ENCODE peak calls at places on chromosomes 12 and 14, in seven cellular contexts. C, W, K, Y, H, A and M are unnamed samples.

GRCh38 chr12:69689638-69690037 is 9.5 kb downstream of the BEST3 start:
- DNase-seq in C (no peak), W (no peak), K (no peak), Y (no peak), H (no peak), A (no peak), M (no peak)

GRCh38 chr14:32397871-32398640 is 69.0 kb downstream of the AKAP6 start:
- DNase-seq in C (no peak), W (peak), K (peak), Y (no peak), H (peak), A (peak), M (no peak)

GRCh38 chr14:53663709-53664108 is 292.9 kb downstream of the BMP4 start:
- DNase-seq in C (no peak), W (peak), K (no peak), Y (peak), H (no peak), A (peak), M (no peak)

GRCh38 chr12:65323025-65323424 is 44.5 kb downstream of the MSRB3 start:
- DNase-seq in C (no peak), W (no peak), K (no peak), Y (no peak), H (no peak), A (no peak), M (no peak)

GRCh38 chr14:61337893-61338292 is 16.5 kb downstream of the PRKCH start:
- DNase-seq in C (no peak), W (no peak), K (no peak), Y (no peak), H (no peak), A (no peak), M (no peak)

GRCh38 chr12:43836455-43836989 is 641 bp downstream of the TMEM117 start:
- DNase-seq in C (no peak), W (peak), K (no peak), Y (no peak), H (no peak), A (peak), M (no peak)

GRCh38 chr12:86914716-86915115 is 658.5 kb upstream of the MGAT4C start:
- DNase-seq in C (no peak), W (peak), K (no peak), Y (no peak), H (peak), A (peak), M (peak)

GRCh38 chr14:65071544-65071943 is 30.8 kb downstream of the MAX start:
- DNase-seq in C (no peak), W (no peak), K (no peak), Y (no peak), H (no peak), A (no peak), M (no peak)

GRCh38 chr14:24196071-24197061 is 1.1 kb upstream of the TM9SF1 start:
- DNase-seq in C (no peak), W (peak), K (no peak), Y (no peak), H (peak), A (peak), M (no peak)

GRCh38 chr12:119114294-119114693 is 64.4 kb upstream of the HSPB8 start:
- DNase-seq in C (no peak), W (no peak), K (no peak), Y (no peak), H (no peak), A (no peak), M (no peak)

GRCh38 chr12:99224237-99224636 is 423.3 kb upstream of the GARIN6 start:
- DNase-seq in C (no peak), W (no peak), K (no peak), Y (no peak), H (no peak), A (no peak), M (no peak)

GRCh38 chr14:58637040-58637390 is 747 bp upstream of the DACT1 start:
- DNase-seq in C (no peak), W (peak), K (peak), Y (peak), H (peak), A (peak), M (peak)

GRCh38 chr12:56487448-56488040 is 417 bp downstream of the GLS2 start:
- DNase-seq in C (peak), W (no peak), K (no peak), Y (peak), H (peak), A (no peak), M (no peak)

GRCh38 chr12:6267007-6267721 is 43.3 kb upstream of the PLEKHG6 start:
- DNase-seq in C (peak), W (peak), K (no peak), Y (peak), H (peak), A (peak), M (no peak)

GRCh38 chr12:122366685-122367475 is 55.6 kb downstream of the CLIP1 start:
- DNase-seq in C (no peak), W (peak), K (peak), Y (peak), H (peak), A (peak), M (peak)
- H3K27ac ChIP-seq in C (peak), W (peak), K (peak), Y (peak), H (peak), A (peak), M (peak)

DNA sequence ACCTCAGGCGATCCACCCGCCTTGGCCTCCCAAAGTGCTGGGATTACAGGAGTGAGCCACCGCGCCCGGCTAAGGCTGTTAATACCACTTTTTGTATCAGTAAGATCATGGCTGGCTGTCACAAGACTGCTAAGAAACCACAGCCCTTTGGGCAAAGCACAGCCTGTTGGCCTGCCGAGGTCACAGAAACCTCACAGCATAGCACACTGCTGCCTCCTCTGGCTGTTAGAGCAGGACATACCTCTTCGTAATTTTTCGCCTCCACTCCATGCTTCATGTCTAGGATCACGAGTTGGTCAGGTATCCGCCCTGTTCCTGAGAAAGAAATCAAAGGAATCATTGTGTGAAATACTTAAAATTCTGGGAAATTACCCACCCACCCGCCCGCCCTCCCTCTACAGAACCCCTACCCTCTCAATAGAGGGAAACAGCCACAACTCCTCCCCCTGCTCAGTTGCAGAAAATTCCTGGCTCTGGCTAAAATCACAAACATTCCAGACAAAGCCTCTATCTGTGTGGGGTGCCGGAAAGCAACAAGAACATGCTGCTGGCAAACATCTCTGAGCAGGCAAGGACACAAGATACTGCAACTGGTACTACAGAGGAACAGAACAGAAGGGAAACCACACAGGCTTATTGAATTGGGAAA is 20.7 kb upstream of the NEK9 start:
- DNase-seq in C (peak), W (peak), K (peak), Y (peak), H (peak), A (peak), M (no peak)
- H3K27ac ChIP-seq in C (peak), W (peak), K (peak), Y (peak), H (peak), A (peak), M (peak)

DNA sequence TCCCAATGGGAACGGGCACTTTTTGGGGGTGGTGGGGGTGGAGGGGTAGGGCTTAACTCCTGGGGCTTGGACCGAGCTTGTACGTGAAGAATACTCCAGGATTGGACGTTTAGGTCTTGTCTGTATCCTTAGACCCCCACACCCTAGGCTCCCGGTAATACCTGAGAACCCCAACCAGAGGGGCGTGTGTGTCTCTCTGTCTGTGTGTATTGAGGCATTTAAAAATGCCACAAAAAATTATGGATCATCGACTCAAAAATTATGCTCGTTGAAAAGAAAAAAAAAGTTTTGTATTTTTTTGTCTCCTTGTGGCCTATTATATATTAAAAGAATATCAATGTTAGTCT is 456 bp downstream of the PPFIBP1 start:
- DNase-seq in C (no peak), W (no peak), K (no peak), Y (no peak), H (no peak), A (no peak), M (no peak)
- H3K27ac ChIP-seq in C (peak), W (peak), K (peak), Y (peak), H (peak), A (peak), M (peak)

GRCh38 chr12:111122458-111122878 is 202.1 kb upstream of the MYL2 start:
- DNase-seq in C (no peak), W (no peak), K (no peak), Y (no peak), H (no peak), A (no peak), M (no peak)
- H3K27ac ChIP-seq in C (no peak), W (no peak), K (no peak), Y (no peak), H (no peak), A (no peak), M (no peak)

GRCh38 chr14:89618821-89619551 is 202.0 kb upstream of the FOXN3 start:
- DNase-seq in C (peak), W (peak), K (peak), Y (peak), H (peak), A (peak), M (no peak)

GRCh38 chr14:89618309-89618708 is 201.3 kb upstream of the FOXN3 start:
- DNase-seq in C (no peak), W (peak), K (no peak), Y (no peak), H (no peak), A (no peak), M (no peak)

GRCh38 chr14:89616425-89617141 is 199.6 kb upstream of the FOXN3 start:
- DNase-seq in C (no peak), W (peak), K (no peak), Y (no peak), H (no peak), A (peak), M (no peak)

GRCh38 chr14:89617142-89617460 is 200.1 kb upstream of the FOXN3 start:
- DNase-seq in C (no peak), W (no peak), K (no peak), Y (no peak), H (no peak), A (no peak), M (no peak)

DNA sequence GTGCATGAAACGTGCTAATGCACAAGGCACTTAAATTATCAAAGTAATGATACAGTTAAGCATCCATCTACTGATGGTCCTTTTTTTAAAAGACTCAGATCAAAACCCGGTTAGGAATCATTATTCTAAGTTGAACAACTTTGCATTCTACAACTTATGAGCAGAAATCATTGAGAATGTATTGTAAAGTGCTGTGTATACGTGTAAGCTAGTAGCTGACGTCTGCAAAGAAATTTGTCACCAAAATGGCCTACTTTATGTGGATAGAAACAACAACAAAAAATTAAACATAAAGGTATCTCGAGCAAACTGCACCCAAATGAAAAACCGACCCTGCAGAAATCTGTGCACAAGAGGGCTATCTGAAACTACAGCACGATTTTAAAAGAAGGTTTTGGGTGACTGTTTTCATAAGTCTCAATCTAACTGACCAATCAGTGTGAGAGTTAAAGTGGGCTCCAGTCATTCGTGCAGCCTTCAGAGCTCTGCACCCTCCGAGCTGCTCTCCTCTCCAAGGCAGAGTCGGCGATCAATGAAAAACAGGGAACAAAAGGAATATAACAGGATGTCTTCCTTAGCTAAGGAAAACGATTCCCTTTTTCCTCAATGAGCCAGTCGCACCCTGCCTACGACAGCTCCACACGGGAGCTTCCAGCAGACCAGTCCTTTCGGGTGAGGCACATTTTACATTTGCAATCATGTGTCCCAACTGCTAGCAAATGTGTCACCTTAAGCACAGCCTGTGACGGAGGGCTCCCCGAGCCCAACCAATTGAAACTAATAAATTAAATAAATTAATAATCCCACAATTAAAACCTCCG is 200.6 kb upstream of the FOXN3 start:
- DNase-seq in C (no peak), W (peak), K (no peak), Y (no peak), H (no peak), A (peak), M (no peak)
- H3K27ac ChIP-seq in C (peak), W (peak), K (peak), Y (peak), H (peak), A (peak), M (no peak)

DNA sequence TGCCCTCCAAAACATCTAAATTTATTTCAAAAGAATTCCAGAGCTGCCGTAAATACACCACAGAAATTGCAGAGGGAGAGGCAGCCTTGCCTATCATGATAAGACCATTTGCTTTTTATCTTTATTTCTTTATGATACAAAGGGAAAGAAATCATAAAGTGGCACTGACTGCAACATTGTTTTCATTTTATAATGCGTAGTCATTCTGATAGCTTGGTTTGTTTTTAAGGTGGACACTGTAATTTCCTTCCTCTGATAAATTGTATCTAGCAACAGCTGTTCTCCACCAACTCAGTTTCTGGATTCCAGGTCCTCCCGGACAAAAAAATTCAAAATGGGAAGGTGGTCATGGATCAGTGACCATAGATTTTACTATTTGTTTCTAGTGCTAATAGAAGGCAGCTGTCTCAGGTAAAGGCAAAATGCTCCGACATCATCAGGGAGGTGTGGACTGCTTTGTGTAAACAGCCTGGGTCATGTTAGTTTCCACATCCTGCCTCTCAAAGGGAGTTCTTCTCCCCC is 623 bp upstream of the TSPAN8 start:
- DNase-seq in C (no peak), W (no peak), K (no peak), Y (no peak), H (no peak), A (no peak), M (no peak)
- H3K27ac ChIP-seq in C (peak), W (no peak), K (no peak), Y (no peak), H (no peak), A (no peak), M (no peak)

GRCh38 chr12:1605129-1606020 is 11.0 kb upstream of the FBXL14 start:
- DNase-seq in C (peak), W (peak), K (peak), Y (peak), H (peak), A (peak), M (no peak)
- H3K27ac ChIP-seq in C (peak), W (peak), K (peak), Y (peak), H (peak), A (peak), M (peak)

DNA sequence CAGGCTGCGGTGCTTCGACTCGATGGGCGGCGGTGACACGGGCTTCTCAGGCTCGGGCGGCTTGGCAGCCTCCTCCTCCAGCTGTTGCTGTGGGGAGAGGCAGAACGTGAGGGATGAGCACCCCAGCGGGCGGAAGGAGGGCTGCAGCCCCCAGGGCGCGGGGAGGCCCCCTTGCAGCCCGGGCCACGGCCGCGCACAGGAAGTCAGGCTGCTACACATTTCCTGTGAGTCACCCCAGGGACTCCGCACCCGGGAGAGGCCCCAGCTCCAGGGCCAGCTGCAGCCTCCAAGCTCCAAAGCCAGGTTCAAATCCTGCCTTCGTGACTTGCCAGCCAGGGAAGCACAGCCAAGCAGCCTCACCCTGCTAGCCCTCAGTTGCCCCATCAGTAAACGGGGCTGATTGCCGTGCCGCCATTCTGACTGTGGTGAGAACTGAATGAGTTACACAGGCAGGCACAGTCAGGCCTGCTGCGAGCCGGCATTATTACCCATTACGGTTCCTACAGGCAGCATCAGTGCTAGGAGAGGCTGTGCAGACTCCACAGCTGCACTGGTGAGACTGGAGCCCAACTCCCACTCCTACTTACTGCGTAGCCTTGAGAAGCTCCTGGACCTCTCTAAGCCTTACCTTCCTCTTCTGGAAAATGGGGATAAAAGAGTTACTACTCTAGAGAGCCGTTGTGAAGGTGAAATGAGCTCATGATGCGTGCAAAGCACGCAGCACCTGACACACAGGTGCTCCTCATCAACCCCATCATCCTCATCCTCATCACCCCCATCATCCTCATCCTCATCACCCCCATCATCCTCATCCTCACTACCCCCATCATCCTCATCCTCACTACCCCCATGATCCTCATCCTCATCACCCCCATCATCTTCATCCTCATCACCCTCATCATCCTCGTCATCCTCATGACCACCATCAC is 100.9 kb downstream of the NCOR2 start:
- DNase-seq in C (peak), W (no peak), K (no peak), Y (no peak), H (no peak), A (peak), M (no peak)
- H3K27ac ChIP-seq in C (peak), W (no peak), K (no peak), Y (no peak), H (no peak), A (no peak), M (no peak)

GRCh38 chr14:103312006-103312635 is 21.9 kb upstream of the EIF5 start:
- DNase-seq in C (no peak), W (no peak), K (no peak), Y (no peak), H (no peak), A (no peak), M (no peak)
- H3K27ac ChIP-seq in C (no peak), W (no peak), K (no peak), Y (no peak), H (no peak), A (no peak), M (no peak)